ENCODE peak calls at places on chromosome 7, in six cellular contexts. One of them, this sample, is unnamed.

GRCh38 chr7:117698018-117698417 is 175.2 kb downstream of the CTTNBP2 start:
- DNase-seq in EH: no peak
- DNase-seq in BJ: no peak
- DNase-seq in endothelial cell: no peak
- DNase-seq in stimulated activated CD4-positive, alpha-beta T cell treated with anti-CD3 and anti-CD28 coated beads, Interleukin-2, amount 100 ng/mL, for 48 hours: no peak
- DNase-seq in right cardiac atrium: no peak
- DNase-seq in this sample: no peak

GRCh38 chr7:78055579-78055978 is 257.0 kb downstream of the PHTF2 start:
- DNase-seq in EH: no peak
- DNase-seq in BJ: no peak
- DNase-seq in endothelial cell: no peak
- DNase-seq in stimulated activated CD4-positive, alpha-beta T cell treated with anti-CD3 and anti-CD28 coated beads, Interleukin-2, amount 100 ng/mL, for 48 hours: no peak
- DNase-seq in right cardiac atrium: no peak
- DNase-seq in this sample: no peak

GRCh38 chr7:108415821-108416536 is 40.3 kb downstream of the NRCAM start:
- DNase-seq in EH: peak; percentile 5
- DNase-seq in BJ: no peak
- DNase-seq in endothelial cell: no peak
- DNase-seq in stimulated activated CD4-positive, alpha-beta T cell treated with anti-CD3 and anti-CD28 coated beads, Interleukin-2, amount 100 ng/mL, for 48 hours: no peak
- DNase-seq in right cardiac atrium: no peak
- DNase-seq in this sample: no peak

GRCh38 chr7:149196151-149196704 is 882 bp downstream of the ZNF282 start:
- DNase-seq in EH: no peak
- DNase-seq in BJ: no peak
- DNase-seq in endothelial cell: no peak
- DNase-seq in stimulated activated CD4-positive, alpha-beta T cell treated with anti-CD3 and anti-CD28 coated beads, Interleukin-2, amount 100 ng/mL, for 48 hours: no peak
- DNase-seq in right cardiac atrium: no peak
- DNase-seq in this sample: peak; percentile 29

GRCh38 chr7:144908324-144908723 is 72.5 kb upstream of the TPK1 start:
- DNase-seq in EH: no peak
- DNase-seq in BJ: no peak
- DNase-seq in endothelial cell: no peak
- DNase-seq in stimulated activated CD4-positive, alpha-beta T cell treated with anti-CD3 and anti-CD28 coated beads, Interleukin-2, amount 100 ng/mL, for 48 hours: no peak
- DNase-seq in right cardiac atrium: no peak
- DNase-seq in this sample: no peak

GRCh38 chr7:41156268-41156667 is 546.6 kb downstream of the INHBA start:
- DNase-seq in EH: peak; percentile 52
- DNase-seq in BJ: no peak
- DNase-seq in endothelial cell: no peak
- DNase-seq in stimulated activated CD4-positive, alpha-beta T cell treated with anti-CD3 and anti-CD28 coated beads, Interleukin-2, amount 100 ng/mL, for 48 hours: no peak
- DNase-seq in right cardiac atrium: no peak
- DNase-seq in this sample: no peak

GRCh38 chr7:156889089-156889488 is 3.9 kb downstream of the LMBR1 start:
- DNase-seq in EH: peak; percentile 8
- DNase-seq in BJ: no peak
- DNase-seq in endothelial cell: no peak
- DNase-seq in stimulated activated CD4-positive, alpha-beta T cell treated with anti-CD3 and anti-CD28 coated beads, Interleukin-2, amount 100 ng/mL, for 48 hours: no peak
- DNase-seq in right cardiac atrium: no peak
- DNase-seq in this sample: no peak

GRCh38 chr7:151003572-151003971 is 12.8 kb downstream of the NOS3 start:
- DNase-seq in EH: no peak
- DNase-seq in BJ: no peak
- DNase-seq in endothelial cell: no peak
- DNase-seq in stimulated activated CD4-positive, alpha-beta T cell treated with anti-CD3 and anti-CD28 coated beads, Interleukin-2, amount 100 ng/mL, for 48 hours: no peak
- DNase-seq in right cardiac atrium: no peak
- DNase-seq in this sample: no peak

GRCh38 chr7:140646931-140647647 is 6.5 kb upstream of the DENND2A start:
- DNase-seq in EH: peak; percentile 59
- DNase-seq in BJ: no peak
- DNase-seq in endothelial cell: peak; percentile 46
- DNase-seq in stimulated activated CD4-positive, alpha-beta T cell treated with anti-CD3 and anti-CD28 coated beads, Interleukin-2, amount 100 ng/mL, for 48 hours: no peak
- DNase-seq in right cardiac atrium: no peak
- DNase-seq in this sample: peak; percentile 66

GRCh38 chr7:118306771-118307170 is 82.3 kb downstream of the ANKRD7 start:
- DNase-seq in EH: no peak
- DNase-seq in BJ: no peak
- DNase-seq in endothelial cell: no peak
- DNase-seq in stimulated activated CD4-positive, alpha-beta T cell treated with anti-CD3 and anti-CD28 coated beads, Interleukin-2, amount 100 ng/mL, for 48 hours: no peak
- DNase-seq in right cardiac atrium: no peak
- DNase-seq in this sample: no peak

GRCh38 chr7:141527076-141527475 is 24.1 kb upstream of the AGK start:
- DNase-seq in EH: no peak
- DNase-seq in BJ: no peak
- DNase-seq in endothelial cell: no peak
- DNase-seq in stimulated activated CD4-positive, alpha-beta T cell treated with anti-CD3 and anti-CD28 coated beads, Interleukin-2, amount 100 ng/mL, for 48 hours: no peak
- DNase-seq in right cardiac atrium: no peak
- DNase-seq in this sample: no peak